ENCODE peak calls at places on chromosomes 2 and 18, in eight cellular contexts. One of them, this sample, is unnamed.

GRCh38 chr18:59725177-59725576 is 28.0 kb upstream of the CCBE1 start:
- DNase-seq in activated CD8-positive, alpha-beta memory T cell treated with anti-CD3 and anti-CD28 coated beads for 4 hours: no peak
- DNase-seq in CD8-positive, alpha-beta memory T cell: no peak
- DNase-seq in NCI-H345: no peak
- DNase-seq in astrocyte of the cerebellum: no peak
- DNase-seq in RPMI8226: no peak
- DNase-seq in ELF-1: no peak
- DNase-seq in AG10803: peak; percentile 49
- DNase-seq in this sample: no peak

GRCh38 chr18:8507361-8507760 is 101.9 kb upstream of the RAB12 start:
- DNase-seq in activated CD8-positive, alpha-beta memory T cell treated with anti-CD3 and anti-CD28 coated beads for 4 hours: no peak
- DNase-seq in ELF-1: no peak
- DNase-seq in CD8-positive, alpha-beta memory T cell: no peak
- DNase-seq in NCI-H345: no peak
- DNase-seq in AG10803: no peak
- DNase-seq in astrocyte of the cerebellum: no peak
- DNase-seq in RPMI8226: no peak
- DNase-seq in this sample: no peak

GRCh38 chr18:62682396-62682795 is 32.9 kb upstream of the PHLPP1 start:
- DNase-seq in AG10803: no peak
- DNase-seq in RPMI8226: no peak
- DNase-seq in activated CD8-positive, alpha-beta memory T cell treated with anti-CD3 and anti-CD28 coated beads for 4 hours: no peak
- DNase-seq in astrocyte of the cerebellum: no peak
- DNase-seq in NCI-H345: peak; percentile 77
- DNase-seq in ELF-1: no peak
- DNase-seq in CD8-positive, alpha-beta memory T cell: no peak
- DNase-seq in this sample: no peak

GRCh38 chr2:128512664-128513415 is 194.2 kb upstream of the HS6ST1 start:
- DNase-seq in activated CD8-positive, alpha-beta memory T cell treated with anti-CD3 and anti-CD28 coated beads for 4 hours: no peak
- DNase-seq in AG10803: peak; percentile 8
- DNase-seq in NCI-H345: no peak
- DNase-seq in RPMI8226: no peak
- DNase-seq in astrocyte of the cerebellum: no peak
- DNase-seq in CD8-positive, alpha-beta memory T cell: no peak
- DNase-seq in ELF-1: no peak
- DNase-seq in this sample: no peak

GRCh38 chr2:171432969-171433762 is 624 bp downstream of the METTL8 start:
- DNase-seq in RPMI8226: peak; percentile 85
- DNase-seq in NCI-H345: peak; percentile 71
- DNase-seq in AG10803: peak; percentile 24
- DNase-seq in activated CD8-positive, alpha-beta memory T cell treated with anti-CD3 and anti-CD28 coated beads for 4 hours: peak; percentile 31
- DNase-seq in astrocyte of the cerebellum: no peak
- DNase-seq in CD8-positive, alpha-beta memory T cell: peak; percentile 23
- DNase-seq in ELF-1: peak; percentile 61
- DNase-seq in this sample: no peak

GRCh38 chr2:226756131-226756530 is 43.5 kb downstream of the IRS1 start:
- DNase-seq in ELF-1: no peak
- DNase-seq in NCI-H345: no peak
- DNase-seq in RPMI8226: no peak
- DNase-seq in CD8-positive, alpha-beta memory T cell: no peak
- DNase-seq in AG10803: peak; percentile 39
- DNase-seq in astrocyte of the cerebellum: peak; percentile 45
- DNase-seq in activated CD8-positive, alpha-beta memory T cell treated with anti-CD3 and anti-CD28 coated beads for 4 hours: no peak
- DNase-seq in this sample: no peak

GRCh38 chr2:2181505-2181904 is 149.6 kb downstream of the MYT1L start:
- DNase-seq in AG10803: no peak
- DNase-seq in activated CD8-positive, alpha-beta memory T cell treated with anti-CD3 and anti-CD28 coated beads for 4 hours: no peak
- DNase-seq in ELF-1: no peak
- DNase-seq in RPMI8226: no peak
- DNase-seq in NCI-H345: no peak
- DNase-seq in CD8-positive, alpha-beta memory T cell: no peak
- DNase-seq in astrocyte of the cerebellum: no peak
- DNase-seq in this sample: no peak

GRCh38 chr2:153510996-153511395 is 32.4 kb upstream of the RPRM start:
- DNase-seq in AG10803: no peak
- DNase-seq in NCI-H345: no peak
- DNase-seq in RPMI8226: no peak
- DNase-seq in activated CD8-positive, alpha-beta memory T cell treated with anti-CD3 and anti-CD28 coated beads for 4 hours: no peak
- DNase-seq in astrocyte of the cerebellum: no peak
- DNase-seq in ELF-1: no peak
- DNase-seq in CD8-positive, alpha-beta memory T cell: no peak
- DNase-seq in this sample: no peak

GRCh38 chr18:13372405-13372995 is 153.9 kb downstream of the LDLRAD4 start:
- DNase-seq in activated CD8-positive, alpha-beta memory T cell treated with anti-CD3 and anti-CD28 coated beads for 4 hours: no peak
- DNase-seq in AG10803: peak; percentile 45
- DNase-seq in RPMI8226: peak; percentile 40
- DNase-seq in astrocyte of the cerebellum: no peak
- DNase-seq in CD8-positive, alpha-beta memory T cell: no peak
- DNase-seq in ELF-1: no peak
- DNase-seq in NCI-H345: no peak
- DNase-seq in this sample: no peak

GRCh38 chr18:39058386-39059000 is 1492.9 kb upstream of the CELF4 start:
- DNase-seq in astrocyte of the cerebellum: no peak
- DNase-seq in ELF-1: no peak
- DNase-seq in activated CD8-positive, alpha-beta memory T cell treated with anti-CD3 and anti-CD28 coated beads for 4 hours: no peak
- DNase-seq in AG10803: no peak
- DNase-seq in CD8-positive, alpha-beta memory T cell: no peak
- DNase-seq in RPMI8226: no peak
- DNase-seq in NCI-H345: no peak
- DNase-seq in this sample: no peak

GRCh38 chr18:60027397-60027796 is 127.6 kb downstream of the PMAIP1 start:
- DNase-seq in activated CD8-positive, alpha-beta memory T cell treated with anti-CD3 and anti-CD28 coated beads for 4 hours: no peak
- DNase-seq in NCI-H345: no peak
- DNase-seq in CD8-positive, alpha-beta memory T cell: no peak
- DNase-seq in AG10803: no peak
- DNase-seq in ELF-1: no peak
- DNase-seq in RPMI8226: no peak
- DNase-seq in astrocyte of the cerebellum: no peak
- DNase-seq in this sample: no peak

GRCh38 chr2:27855476-27855875 is 34.7 kb downstream of the RBKS start:
- DNase-seq in activated CD8-positive, alpha-beta memory T cell treated with anti-CD3 and anti-CD28 coated beads for 4 hours: no peak
- DNase-seq in RPMI8226: no peak
- DNase-seq in ELF-1: no peak
- DNase-seq in CD8-positive, alpha-beta memory T cell: no peak
- DNase-seq in AG10803: peak; percentile 60
- DNase-seq in astrocyte of the cerebellum: no peak
- DNase-seq in NCI-H345: no peak
- DNase-seq in this sample: no peak

GRCh38 chr2:66236816-66237469 is 198.0 kb upstream of the MEIS1 start:
- DNase-seq in activated CD8-positive, alpha-beta memory T cell treated with anti-CD3 and anti-CD28 coated beads for 4 hours: no peak
- DNase-seq in CD8-positive, alpha-beta memory T cell: no peak
- DNase-seq in astrocyte of the cerebellum: no peak
- DNase-seq in ELF-1: no peak
- DNase-seq in RPMI8226: no peak
- DNase-seq in NCI-H345: no peak
- DNase-seq in AG10803: no peak
- DNase-seq in this sample: no peak

GRCh38 chr2:241235859-241236593 is 47.5 kb downstream of the ANO7 start:
- DNase-seq in RPMI8226: no peak
- DNase-seq in ELF-1: no peak
- DNase-seq in activated CD8-positive, alpha-beta memory T cell treated with anti-CD3 and anti-CD28 coated beads for 4 hours: no peak
- DNase-seq in CD8-positive, alpha-beta memory T cell: no peak
- DNase-seq in NCI-H345: no peak
- DNase-seq in astrocyte of the cerebellum: no peak
- DNase-seq in AG10803: no peak
- DNase-seq in this sample: no peak

GRCh38 chr2:24265212-24265611 is 90.4 kb downstream of the FAM228A start:
- DNase-seq in ELF-1: no peak
- DNase-seq in AG10803: no peak
- DNase-seq in CD8-positive, alpha-beta memory T cell: no peak
- DNase-seq in activated CD8-positive, alpha-beta memory T cell treated with anti-CD3 and anti-CD28 coated beads for 4 hours: no peak
- DNase-seq in RPMI8226: no peak
- DNase-seq in NCI-H345: no peak
- DNase-seq in astrocyte of the cerebellum: no peak
- DNase-seq in this sample: no peak

GRCh38 chr2:110103060-110103961 is 12.3 kb downstream of the MALL start:
- DNase-seq in AG10803: no peak
- DNase-seq in NCI-H345: no peak
- DNase-seq in ELF-1: no peak
- DNase-seq in activated CD8-positive, alpha-beta memory T cell treated with anti-CD3 and anti-CD28 coated beads for 4 hours: no peak
- DNase-seq in CD8-positive, alpha-beta memory T cell: no peak
- DNase-seq in RPMI8226: no peak
- DNase-seq in astrocyte of the cerebellum: no peak
- DNase-seq in this sample: no peak

GRCh38 chr2:96203130-96204028 is 5.2 kb downstream of the STARD7 start:
- DNase-seq in astrocyte of the cerebellum: no peak
- DNase-seq in AG10803: no peak
- DNase-seq in ELF-1: no peak
- DNase-seq in NCI-H345: no peak
- DNase-seq in activated CD8-positive, alpha-beta memory T cell treated with anti-CD3 and anti-CD28 coated beads for 4 hours: no peak
- DNase-seq in CD8-positive, alpha-beta memory T cell: no peak
- DNase-seq in RPMI8226: peak; percentile 35
- DNase-seq in this sample: no peak